ENCODE peak calls at places on chromosomes 1 and 21, in four cellular contexts. K, Q, P and H are unnamed samples.

GRCh38 chr1:197178998-197179397 is 32.5 kb upstream of the ASPM start:
- DNase-seq in Q (no peak), P (peak), K (no peak), H (no peak)

GRCh38 chr1:81174811-81175476 is 625.8 kb upstream of the ADGRL2 start:
- DNase-seq in Q (no peak), P (no peak), K (peak), H (no peak)

GRCh38 chr1:3776231-3777030 is 3.9 kb downstream of the SMIM1 start:
- DNase-seq in P (no peak), K (no peak), Q (no peak), H (no peak)

GRCh38 chr1:14934867-14935266 is 218.7 kb upstream of the TMEM51 start:
- DNase-seq in Q (no peak), K (no peak), P (no peak), H (no peak)

GRCh38 chr21:37546949-37547614 is 180.5 kb downstream of the DYRK1A start:
- DNase-seq in K (no peak), Q (no peak), P (no peak), H (no peak)

GRCh38 chr1:75796376-75797272 is at the start of gene MSH4:
- DNase-seq in P (peak), K (no peak), Q (no peak), H (peak)

GRCh38 chr1:4759671-4760070 is 105.3 kb downstream of the AJAP1 start:
- DNase-seq in Q (no peak), K (no peak), P (no peak), H (no peak)

GRCh38 chr1:172359531-172359991 is 60.9 kb upstream of the C1orf105 start:
- DNase-seq in P (peak), Q (peak), K (no peak), H (no peak)

GRCh38 chr1:15848929-15849774 is 1.6 kb downstream of the SPEN start:
- DNase-seq in P (peak), Q (no peak), K (peak), H (peak)

GRCh38 chr1:88399690-88400089 is 284.4 kb upstream of the PKN2 start:
- DNase-seq in Q (no peak), P (no peak), K (no peak), H (no peak)

GRCh38 chr1:42992043-42992697 is 33.5 kb upstream of the SLC2A1 start:
- DNase-seq in P (no peak), Q (no peak), K (no peak), H (no peak)

GRCh38 chr1:4050998-4051397 is 150.9 kb upstream of the C1orf174 start:
- DNase-seq in P (no peak), K (no peak), Q (no peak), H (no peak)

GRCh38 chr1:183315987-183316758 is 102.0 kb downstream of the NMNAT2 start:
- DNase-seq in Q (no peak), K (no peak), P (no peak), H (no peak)

GRCh38 chr1:56123421-56123820 is 455.9 kb downstream of the PLPP3 start:
- DNase-seq in K (no peak), P (no peak), Q (no peak), H (no peak)

GRCh38 chr1:245060684-245061374 is 94.0 kb upstream of the KIF26B start:
- DNase-seq in P (peak), K (no peak), Q (no peak), H (no peak)

GRCh38 chr1:2377751-2378440 is 13.5 kb downstream of the MORN1 start:
- DNase-seq in Q (no peak), P (no peak), K (no peak), H (no peak)

GRCh38 chr1:2380816-2381591 is 10.3 kb downstream of the MORN1 start:
- DNase-seq in Q (no peak), K (no peak), P (no peak), H (no peak)

GRCh38 chr1:2378441-2378851 is 12.9 kb downstream of the MORN1 start:
- DNase-seq in P (no peak), K (no peak), Q (no peak), H (no peak)

GRCh38 chr1:2378956-2379732 is 12.2 kb downstream of the MORN1 start:
- DNase-seq in P (no peak), K (no peak), Q (no peak), H (no peak)

GRCh38 chr1:2379733-2380404 is 11.5 kb downstream of the MORN1 start:
- DNase-seq in K (no peak), P (no peak), Q (no peak), H (no peak)
- TF ChIP-seq TCF7L2 in K (no peak), P (no peak), Q (no peak), H (no peak)

GRCh38 chr1:186775031-186775430 is 53.7 kb upstream of the PLA2G4A start:
- DNase-seq in K (no peak), Q (no peak), P (no peak), H (no peak)
- TF ChIP-seq TCF7L2 in K (no peak), Q (no peak), P (no peak), H (no peak)

DNA sequence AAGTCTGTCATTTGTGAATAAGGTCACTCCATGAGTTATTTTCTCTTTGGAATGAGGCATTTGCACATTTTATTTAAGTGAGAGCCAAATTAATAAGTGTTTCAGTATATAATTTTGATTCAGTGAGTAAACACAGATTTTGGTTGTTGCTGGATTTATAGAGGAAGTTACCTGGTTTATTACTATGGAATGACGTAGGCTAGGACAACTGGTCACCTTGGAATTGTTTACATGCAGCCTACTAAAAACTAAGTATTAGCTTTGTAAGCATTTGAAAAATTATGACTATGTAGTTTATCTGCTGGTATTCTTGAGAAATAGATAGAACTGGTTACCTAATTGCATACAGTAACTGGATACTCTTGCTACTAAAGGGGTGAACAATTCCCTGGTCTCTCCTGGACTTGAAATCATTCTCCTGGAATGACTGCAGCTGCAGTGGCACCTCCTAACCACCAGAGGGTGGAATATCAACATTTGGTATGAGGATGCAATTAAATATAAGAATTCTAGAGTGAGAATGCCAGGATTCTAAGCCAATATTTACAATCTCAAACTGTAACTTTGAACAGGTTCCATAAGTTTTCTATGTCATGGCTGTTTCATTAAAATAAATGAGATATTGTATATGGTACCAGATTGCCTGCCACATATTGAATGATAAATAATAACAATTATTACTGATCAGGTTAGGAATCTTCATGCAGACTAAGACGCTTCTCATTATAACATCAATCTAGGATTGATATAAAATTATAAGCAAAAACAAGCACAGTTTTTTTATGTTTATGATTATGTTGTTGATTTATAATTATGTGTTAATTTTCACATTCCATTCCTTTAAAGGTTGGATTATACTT is 3.5 kb upstream of the KRTAP27-1 start:
- DNase-seq in P (peak), Q (peak), K (peak), H (peak)
- TF ChIP-seq TCF7L2 in P (no peak), Q (no peak), K (no peak), H (no peak)

DNA sequence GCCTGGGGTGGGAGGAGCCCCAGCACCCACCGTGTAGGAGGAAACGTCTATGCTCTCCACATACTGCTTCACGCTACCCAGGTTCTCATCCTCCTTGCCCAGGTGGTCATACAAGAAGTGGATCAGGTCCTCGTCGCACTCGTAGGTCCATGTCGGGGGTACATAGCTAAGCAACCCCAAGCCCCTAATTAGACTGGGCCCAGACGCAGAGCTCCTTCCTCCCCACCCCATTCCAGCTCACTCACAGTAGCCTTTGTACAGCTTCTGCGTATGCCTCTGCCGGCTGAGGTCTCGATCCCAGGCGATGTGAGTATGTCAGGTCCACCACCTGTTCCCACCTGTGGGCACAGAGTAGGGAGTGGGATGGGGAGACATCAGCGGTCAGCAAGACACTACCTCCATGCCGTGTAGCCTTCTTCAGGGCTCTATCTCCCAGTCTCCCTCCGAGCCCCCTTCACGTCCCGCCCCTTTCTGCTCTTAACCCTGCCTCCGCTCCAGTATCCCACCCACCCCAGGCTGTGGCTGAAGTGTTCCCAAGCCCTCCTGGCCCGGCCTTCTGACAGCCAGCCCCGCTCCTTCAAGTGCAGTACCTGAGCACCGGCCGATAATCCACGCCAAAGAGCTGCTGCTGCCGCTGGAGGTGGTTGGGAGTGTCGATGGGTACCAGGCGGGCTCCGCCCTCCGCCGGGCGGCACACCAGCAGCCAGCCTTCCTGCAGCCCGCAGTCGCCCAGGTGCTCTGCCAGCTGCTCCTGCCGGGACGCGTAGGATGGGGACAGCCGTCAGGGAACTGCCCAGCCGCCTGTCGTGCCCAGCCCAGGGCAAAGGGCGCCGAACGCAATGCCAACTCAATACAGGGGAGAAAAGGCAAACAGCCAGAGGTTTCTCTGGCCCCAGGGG is 919 bp downstream of the HECTD3 start:
- DNase-seq in Q (no peak), P (no peak), K (no peak), H (peak)
- TF ChIP-seq TCF7L2 in Q (no peak), P (no peak), K (no peak), H (no peak)